ENCODE peak calls at places on chromosomes 11 and 22, in nine cellular contexts. O is uterus, Y is A549, W is NB4, T is heart left ventricle, Z is adrenal gland, C is breast epithelium, B is esophagus squamous epithelium, D is body of pancreas. R is an unnamed sample.

GRCh38 chr11:56375324-56375723 is at the start of gene OR8U1:
- DNase-seq in Z (no peak), W (no peak), O (no peak), B (no peak), Y (no peak), C (no peak), D (no peak), T (no peak), R (no peak)

GRCh38 chr22:28414017-28414416 is 265.6 kb downstream of the TTC28 start:
- DNase-seq in Y (no peak), C (no peak), W (no peak), D (no peak), O (no peak), Z (no peak), T (no peak), B (no peak), R (no peak)

GRCh38 chr22:17368727-17369552 is at the start of gene CECR2:
- DNase-seq in Y (peak), Z (peak), B (no peak), T (peak), D (peak), W (peak), C (peak), O (peak), R (no peak)

GRCh38 chr11:29124436-29124835 is 892.4 kb downstream of the KCNA4 start:
- DNase-seq in Y (no peak), D (no peak), C (no peak), B (no peak), T (no peak), W (no peak), O (no peak), Z (no peak), R (no peak)

GRCh38 chr11:97989121-97989520 is 1031.6 kb upstream of the CNTN5 start:
- DNase-seq in Z (no peak), B (no peak), O (no peak), W (no peak), Y (no peak), T (no peak), D (no peak), C (no peak), R (no peak)

GRCh38 chr22:25598609-25599008 is 34.1 kb downstream of the GRK3 start:
- DNase-seq in O (no peak), B (no peak), C (no peak), D (no peak), Y (no peak), W (peak), Z (no peak), T (no peak), R (no peak)

GRCh38 chr22:16563555-16564520 is 28.8 kb downstream of the CCT8L2 start:
- DNase-seq in Y (no peak), W (no peak), D (no peak), O (no peak), Z (no peak), C (no peak), T (no peak), B (no peak), R (no peak)

GRCh38 chr11:859394-860131 is 16.9 kb downstream of the TSPAN4 start:
- DNase-seq in Z (no peak), W (no peak), O (peak), D (peak), C (peak), T (peak), B (no peak), Y (peak), R (no peak)

GRCh38 chr11:35683728-35684339 is 21.3 kb downstream of the TRIM44 start:
- DNase-seq in B (no peak), O (no peak), Y (no peak), Z (no peak), W (peak), C (no peak), D (no peak), T (no peak), R (no peak)

GRCh38 chr11:112728288-112728687 is 232.9 kb upstream of the NCAM1 start:
- DNase-seq in D (no peak), Y (no peak), Z (no peak), C (no peak), W (no peak), O (no peak), B (no peak), T (no peak), R (no peak)

GRCh38 chr11:43574949-43575915 is 105.3 kb upstream of the HSD17B12 start:
- DNase-seq in Z (peak), W (peak), C (no peak), O (no peak), Y (peak), B (no peak), T (peak), D (peak), R (no peak)

GRCh38 chr11:87295237-87295636 is 257.5 kb downstream of the TMEM135 start:
- DNase-seq in Y (no peak), W (no peak), C (no peak), B (no peak), Z (no peak), O (no peak), D (no peak), T (no peak), R (no peak)

GRCh38 chr11:59380263-59381059 is 21.8 kb downstream of the OR5AN1 start:
- DNase-seq in O (no peak), D (no peak), Y (no peak), B (no peak), C (no peak), Z (no peak), T (no peak), W (no peak), R (no peak)

GRCh38 chr22:30159561-30160353 is 79.5 kb downstream of the HORMAD2 start:
- DNase-seq in D (peak), Z (no peak), B (no peak), W (no peak), C (no peak), Y (peak), T (no peak), O (no peak), R (no peak)

GRCh38 chr11:129251067-129251466 is 58.9 kb upstream of the ARHGAP32 start:
- DNase-seq in W (no peak), T (no peak), C (no peak), O (no peak), D (no peak), Y (no peak), B (no peak), Z (no peak), R (no peak)

GRCh38 chr11:17153759-17154158 is 54.0 kb downstream of the PIK3C2A start:
- DNase-seq in C (no peak), D (no peak), B (no peak), W (peak), Z (no peak), T (no peak), Y (no peak), O (no peak), R (no peak)

GRCh38 chr11:63767415-63768231 is 952 bp downstream of the ZFTA start:
- DNase-seq in Y (peak), W (peak), D (peak), O (peak), C (no peak), Z (peak), B (no peak), T (peak), R (peak)

GRCh38 chr11:9687736-9688494 is 24.0 kb downstream of the SWAP70 start:
- DNase-seq in T (no peak), O (no peak), C (no peak), Z (no peak), B (no peak), W (peak), D (peak), Y (no peak), R (no peak)

GRCh38 chr22:27461470-27461869 is 340.1 kb downstream of the MN1 start:
- DNase-seq in B (no peak), O (no peak), Z (no peak), T (no peak), C (no peak), D (no peak), W (no peak), Y (peak), R (no peak)

GRCh38 chr11:795638-796564 is 2.2 kb downstream of the SLC25A22 start:
- DNase-seq in O (peak), Z (peak), Y (no peak), D (peak), T (peak), B (peak), C (no peak), W (peak), R (no peak)

GRCh38 chr11:13327421-13327820 is 49.8 kb downstream of the BMAL1 start:
- DNase-seq in B (no peak), O (no peak), Z (no peak), W (no peak), Y (no peak), D (no peak), C (no peak), T (no peak), R (no peak)

GRCh38 chr22:37472418-37473006 is 13.7 kb downstream of the MFNG start:
- DNase-seq in B (no peak), D (peak), T (no peak), W (peak), Y (peak), C (no peak), Z (no peak), O (no peak), R (no peak)

GRCh38 chr11:86795962-86796361 is 4.4 kb upstream of the PRSS23 start:
- DNase-seq in D (no peak), B (no peak), T (no peak), Y (peak), W (no peak), C (no peak), Z (no peak), O (no peak), R (no peak)

GRCh38 chr11:34224434-34224966 is 119.1 kb downstream of the NAT10 start:
- DNase-seq in C (no peak), B (no peak), O (no peak), T (no peak), Z (no peak), W (no peak), Y (no peak), D (no peak), R (no peak)

GRCh38 chr11:28107331-28107725 is 628 bp downstream of the KIF18A start:
- DNase-seq in W (peak), O (no peak), T (no peak), B (no peak), C (no peak), D (no peak), Y (no peak), Z (no peak), R (no peak)

GRCh38 chr11:123249354-123249753 is 54.3 kb upstream of the CLMP start:
- DNase-seq in D (no peak), B (no peak), C (no peak), Y (no peak), Z (no peak), O (no peak), W (no peak), T (no peak), R (no peak)

GRCh38 chr22:32340437-32340836 is 17.2 kb upstream of the RFPL3 start:
- DNase-seq in B (no peak), Z (no peak), C (no peak), Y (no peak), W (no peak), O (no peak), T (no peak), D (no peak), R (no peak)

GRCh38 chr22:30432520-30432919 is 7.0 kb downstream of the MTFP1 start:
- DNase-seq in B (no peak), W (no peak), Y (no peak), D (no peak), T (no peak), C (no peak), O (no peak), Z (no peak), R (no peak)

GRCh38 chr11:120877746-120878365 is 146.0 kb upstream of the TBCEL start:
- DNase-seq in B (no peak), O (no peak), Z (no peak), Y (no peak), T (no peak), D (no peak), W (no peak), C (no peak), R (no peak)

GRCh38 chr11:88656315-88656714 is 318.8 kb upstream of the CTSC start:
- DNase-seq in W (no peak), Z (no peak), Y (no peak), D (no peak), T (no peak), O (no peak), B (no peak), C (no peak), R (no peak)
- TF ChIP-seq CTCF in W (no peak), Z (no peak), Y (no peak), D (no peak), T (no peak), O (no peak), B (no peak), C (no peak), R (no peak)

GRCh38 chr11:126345759-126346585 is 9.5 kb upstream of the ST3GAL4 start:
- DNase-seq in B (no peak), Z (peak), T (peak), Y (no peak), W (peak), C (no peak), O (peak), D (peak), R (no peak)
- TF ChIP-seq POLR2A in B (no peak), Z (peak), T (peak), Y (no peak), W (no peak), C (no peak), O (no peak), D (no peak), R (no peak)

DNA sequence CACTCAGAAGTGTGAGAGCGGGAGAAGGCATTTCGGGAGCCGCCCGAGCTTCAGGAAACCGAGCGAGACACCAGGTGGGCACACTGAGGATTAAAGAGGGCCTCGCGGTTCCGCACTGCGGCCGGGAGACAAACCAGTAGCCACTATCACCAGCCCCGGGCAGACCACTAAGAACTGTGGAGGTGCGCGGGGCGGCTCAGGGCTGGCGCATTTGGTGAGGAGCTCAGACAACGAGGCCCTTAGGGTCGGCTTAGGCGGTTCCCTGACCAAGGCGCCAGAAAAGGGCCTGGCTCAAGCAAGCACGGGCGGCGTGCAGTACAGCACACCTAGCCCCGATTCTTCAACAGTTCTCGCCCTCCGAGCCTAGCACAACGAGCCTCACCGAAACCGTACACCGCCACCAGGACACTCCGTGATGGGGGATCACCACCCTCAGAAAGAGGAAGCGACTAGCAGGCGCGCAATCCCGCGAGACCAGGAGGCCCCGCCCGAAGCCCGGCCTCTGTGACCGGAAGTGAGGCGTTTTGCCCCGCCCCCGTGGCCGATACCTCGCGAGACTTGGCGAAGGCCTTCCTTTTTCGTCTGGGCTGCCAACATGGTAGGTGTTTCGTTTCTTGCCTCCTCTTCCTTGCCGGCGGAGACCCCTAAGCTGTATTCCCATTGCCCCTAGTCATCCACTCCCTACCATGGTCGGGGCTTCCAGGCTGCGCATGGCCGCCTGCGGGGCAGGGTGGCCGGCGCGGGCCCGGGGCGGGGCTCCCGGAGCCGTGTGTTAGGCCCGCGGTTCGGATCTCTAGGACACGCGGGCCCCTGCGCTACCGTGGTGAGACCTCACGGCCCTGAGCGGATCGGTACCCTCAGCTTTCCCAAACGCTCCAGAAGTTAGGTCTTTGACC is at the start of the genes RPL27A and TRIM66:
- DNase-seq in T (peak), W (peak), C (peak), B (peak), Y (peak), D (peak), Z (peak), O (peak), R (peak)
- TF ChIP-seq CTCF in T (no peak), W (no peak), C (peak), B (peak), Y (no peak), D (no peak), Z (no peak), O (peak), R (no peak)

GRCh38 chr22:44970291-44970690 is 39.5 kb downstream of the PHF21B start:
- DNase-seq in W (no peak), D (no peak), C (no peak), Y (no peak), O (no peak), Z (no peak), T (no peak), B (no peak), R (no peak)

GRCh38 chr22:44973829-44974228 is 36.0 kb downstream of the PHF21B start:
- DNase-seq in Y (no peak), D (no peak), W (no peak), C (no peak), Z (no peak), B (no peak), T (no peak), O (no peak), R (no peak)

GRCh38 chr22:44969817-44970216 is 40.0 kb downstream of the PHF21B start:
- DNase-seq in O (no peak), T (no peak), D (no peak), C (no peak), B (no peak), W (no peak), Z (no peak), Y (no peak), R (no peak)

GRCh38 chr22:44971651-44972362 is 38.0 kb downstream of the PHF21B start:
- DNase-seq in B (no peak), O (no peak), Y (no peak), D (no peak), T (no peak), Z (no peak), W (no peak), C (no peak), R (no peak)

DNA sequence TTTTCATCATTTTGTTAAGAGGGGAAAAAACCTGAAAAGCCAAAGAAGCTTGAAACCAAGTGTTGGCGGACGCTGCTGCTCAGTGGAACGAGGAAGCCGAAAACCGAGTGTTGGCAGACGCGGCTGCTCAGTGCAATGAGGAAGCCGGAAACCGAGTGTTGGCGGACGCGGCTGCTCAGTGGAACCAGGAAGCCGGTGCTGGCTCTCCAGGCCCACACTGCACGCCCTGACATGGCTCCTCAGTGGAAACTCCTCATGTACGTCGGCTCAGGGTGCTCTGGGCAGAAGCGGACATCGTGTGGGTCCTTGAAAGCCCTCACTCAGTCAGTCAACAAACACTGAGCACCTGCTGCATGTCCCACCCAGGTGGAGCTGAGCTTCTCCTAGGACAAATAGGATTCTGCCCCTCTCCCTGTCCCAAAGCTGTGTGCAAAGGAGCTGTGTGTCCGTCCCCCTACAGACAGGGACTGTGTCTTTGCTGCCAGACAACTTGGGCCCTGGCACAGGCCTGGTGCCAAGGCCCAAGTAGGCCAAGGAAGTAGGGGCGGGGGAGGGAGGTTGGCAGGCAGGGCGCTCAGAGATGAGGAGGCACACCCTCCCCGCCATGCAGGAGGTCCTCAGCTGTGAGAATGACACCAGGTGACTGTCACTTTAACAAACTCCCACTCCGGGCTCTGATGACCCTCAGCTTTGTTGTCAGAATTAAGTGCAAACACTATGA is 37.3 kb downstream of the PHF21B start:
- DNase-seq in T (no peak), W (no peak), O (no peak), Y (no peak), B (no peak), C (no peak), D (no peak), Z (no peak), R (no peak)
- TF ChIP-seq POLR2A in T (no peak), W (no peak), O (no peak), Y (no peak), B (no peak), C (no peak), D (no peak), Z (no peak), R (no peak)